ENCODE peak calls at places on chromosome 10, in four cellular contexts. One of them, this sample, is unnamed.

GRCh38 chr10:3186365-3186764 is 13.8 kb upstream of the PITRM1 start:
- DNase-seq in tibial nerve: no peak
- DNase-seq in IMR-90: no peak
- DNase-seq in upper lobe of right lung: no peak
- DNase-seq in this sample: peak; percentile 62

GRCh38 chr10:14609178-14609577 is 165.5 kb downstream of the FAM107B start:
- DNase-seq in IMR-90: no peak
- DNase-seq in upper lobe of right lung: no peak
- DNase-seq in tibial nerve: no peak
- DNase-seq in this sample: no peak

GRCh38 chr10:90859321-90859751 is 1.5 kb upstream of the HTR7 start:
- DNase-seq in upper lobe of right lung: no peak
- DNase-seq in tibial nerve: no peak
- DNase-seq in IMR-90: peak; percentile 79
- DNase-seq in this sample: no peak

GRCh38 chr10:5952731-5953385 is 24.5 kb downstream of the IL15RA start:
- DNase-seq in IMR-90: no peak
- DNase-seq in tibial nerve: no peak
- DNase-seq in upper lobe of right lung: no peak
- DNase-seq in this sample: no peak

GRCh38 chr10:132764108-132764507 is 21.8 kb downstream of the NKX6-2 start:
- DNase-seq in IMR-90: no peak
- DNase-seq in tibial nerve: no peak
- DNase-seq in upper lobe of right lung: no peak
- DNase-seq in this sample: no peak

GRCh38 chr10:21208666-21209316 is 311.7 kb upstream of the NEBL start:
- DNase-seq in tibial nerve: no peak
- DNase-seq in IMR-90: no peak
- DNase-seq in upper lobe of right lung: no peak
- DNase-seq in this sample: no peak

GRCh38 chr10:121595321-121595805 is 2.9 kb downstream of the FGFR2 start:
- DNase-seq in upper lobe of right lung: no peak
- DNase-seq in IMR-90: no peak
- DNase-seq in tibial nerve: no peak
- DNase-seq in this sample: no peak

GRCh38 chr10:31929986-31930675 is 1.5 kb upstream of the ARHGAP12 start:
- DNase-seq in upper lobe of right lung: no peak
- DNase-seq in IMR-90: no peak
- DNase-seq in tibial nerve: no peak
- DNase-seq in this sample: peak; percentile 24

GRCh38 chr10:100930368-100930767 is 17.6 kb downstream of the SLF2 start:
- DNase-seq in IMR-90: peak; percentile 12
- DNase-seq in tibial nerve: no peak
- DNase-seq in upper lobe of right lung: no peak
- DNase-seq in this sample: no peak

GRCh38 chr10:52578871-52579405 is 193.6 kb downstream of the MBL2 start:
- DNase-seq in tibial nerve: no peak
- DNase-seq in upper lobe of right lung: no peak
- DNase-seq in IMR-90: peak; percentile 77
- DNase-seq in this sample: no peak

GRCh38 chr10:106967482-106967881 is 197.0 kb downstream of the SORCS1 start:
- DNase-seq in tibial nerve: no peak
- DNase-seq in IMR-90: no peak
- DNase-seq in upper lobe of right lung: no peak
- DNase-seq in this sample: no peak

GRCh38 chr10:91635401-91636400 is 2.8 kb upstream of the PPP1R3C start:
- DNase-seq in IMR-90: peak; percentile 81
- DNase-seq in upper lobe of right lung: no peak
- DNase-seq in tibial nerve: peak; percentile 30
- DNase-seq in this sample: peak; percentile 45

GRCh38 chr10:104736006-104736405 is 94.9 kb downstream of the SORCS3 start:
- DNase-seq in upper lobe of right lung: no peak
- DNase-seq in tibial nerve: no peak
- DNase-seq in IMR-90: no peak
- DNase-seq in this sample: no peak

GRCh38 chr10:102505462-102506115 is 1.8 kb downstream of the SUFU start:
- DNase-seq in upper lobe of right lung: peak; percentile 64
- DNase-seq in IMR-90: no peak
- DNase-seq in tibial nerve: no peak
- DNase-seq in this sample: no peak

GRCh38 chr10:14056545-14057332 is 274.0 kb downstream of the FRMD4A start:
- DNase-seq in tibial nerve: no peak
- DNase-seq in IMR-90: peak; percentile 97
- DNase-seq in upper lobe of right lung: no peak
- DNase-seq in this sample: no peak

GRCh38 chr10:70827358-70827757 is 11.6 kb downstream of the SGPL1 start:
- DNase-seq in IMR-90: peak; percentile 50
- DNase-seq in upper lobe of right lung: no peak
- DNase-seq in tibial nerve: no peak
- DNase-seq in this sample: no peak

GRCh38 chr10:33094263-33095051 is 136.4 kb upstream of the ITGB1 start:
- DNase-seq in tibial nerve: no peak
- DNase-seq in IMR-90: no peak
- DNase-seq in upper lobe of right lung: no peak
- DNase-seq in this sample: no peak

GRCh38 chr10:131702521-131703356 is 198.1 kb upstream of the PPP2R2D start:
- DNase-seq in upper lobe of right lung: peak; percentile 48
- DNase-seq in tibial nerve: no peak
- DNase-seq in IMR-90: no peak
- DNase-seq in this sample: no peak

GRCh38 chr10:108970016-108970415 is 953.3 kb downstream of the XPNPEP1 start:
- DNase-seq in upper lobe of right lung: no peak
- DNase-seq in tibial nerve: no peak
- DNase-seq in IMR-90: peak; percentile 8
- DNase-seq in this sample: no peak

GRCh38 chr10:45058992-45059561 is 58.4 kb downstream of the ZNF22 start:
- DNase-seq in IMR-90: no peak
- DNase-seq in upper lobe of right lung: no peak
- DNase-seq in tibial nerve: no peak
- DNase-seq in this sample: no peak

GRCh38 chr10:45000138-45000763 is 472 bp upstream of the ZNF22 start:
- DNase-seq in upper lobe of right lung: no peak
- DNase-seq in tibial nerve: peak; percentile 86
- DNase-seq in IMR-90: peak; percentile 9
- DNase-seq in this sample: no peak

DNA sequence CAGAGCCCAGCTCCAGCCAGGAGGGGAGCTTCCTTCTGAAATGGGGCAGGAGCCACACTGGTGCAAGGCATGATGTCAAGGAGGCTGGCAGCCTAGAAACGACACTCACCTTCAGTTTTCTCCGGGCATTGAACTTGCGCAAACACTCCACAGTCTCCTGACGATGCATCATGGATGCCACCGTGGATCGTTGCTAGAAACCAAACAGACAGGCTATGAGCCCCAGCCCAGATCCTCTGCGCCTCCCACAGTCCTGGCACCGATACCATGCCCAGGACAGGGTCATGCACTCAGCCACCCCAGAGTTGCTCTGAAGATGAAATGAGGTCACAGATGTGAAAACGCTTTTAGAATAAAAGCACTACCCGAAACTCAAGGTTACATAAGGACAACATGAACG is 31.0 kb upstream of the NDST2 start:
- DNase-seq in IMR-90: no peak
- DNase-seq in upper lobe of right lung: no peak
- DNase-seq in tibial nerve: no peak
- DNase-seq in this sample: no peak
- H3K36me3 ChIP-seq in IMR-90: peaks cover 33% of the 10 kb centered on the region
- H3K36me3 ChIP-seq in upper lobe of right lung: peaks cover 84% of the 10 kb centered on the region
- H3K36me3 ChIP-seq in tibial nerve: peaks cover 85% of the 10 kb centered on the region
- H3K36me3 ChIP-seq in this sample: peaks cover 26% of the 10 kb centered on the region

DNA sequence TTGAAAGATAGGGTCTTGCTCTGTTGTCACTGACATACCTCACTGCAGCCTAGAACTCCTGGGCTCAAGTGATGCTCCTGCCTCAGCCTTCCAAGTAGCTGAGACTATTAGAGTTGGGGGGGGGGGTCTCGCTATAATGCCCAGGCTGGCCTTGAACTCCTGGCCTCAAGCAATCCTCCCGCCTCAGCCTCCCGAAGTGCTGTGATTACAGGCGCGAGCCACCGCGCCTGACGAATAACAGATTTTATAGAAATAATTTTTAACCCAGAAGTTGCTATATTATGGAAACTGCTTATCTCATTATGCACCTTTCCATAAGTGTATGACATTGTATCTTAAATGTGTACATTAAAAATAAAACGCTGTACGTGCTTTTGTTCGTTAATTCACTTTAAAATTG is 846 bp downstream of the ANKRD26 start:
- DNase-seq in tibial nerve: no peak
- DNase-seq in upper lobe of right lung: no peak
- DNase-seq in IMR-90: no peak
- DNase-seq in this sample: no peak
- H3K27ac ChIP-seq in tibial nerve: no peak overlapping the region
- H3K27ac ChIP-seq in upper lobe of right lung: peak overlapping the region; percentile 86
- H3K27ac ChIP-seq in IMR-90: peak overlapping the region; percentile 78
- H3K27ac ChIP-seq in this sample: peak overlapping the region; percentile 84

DNA sequence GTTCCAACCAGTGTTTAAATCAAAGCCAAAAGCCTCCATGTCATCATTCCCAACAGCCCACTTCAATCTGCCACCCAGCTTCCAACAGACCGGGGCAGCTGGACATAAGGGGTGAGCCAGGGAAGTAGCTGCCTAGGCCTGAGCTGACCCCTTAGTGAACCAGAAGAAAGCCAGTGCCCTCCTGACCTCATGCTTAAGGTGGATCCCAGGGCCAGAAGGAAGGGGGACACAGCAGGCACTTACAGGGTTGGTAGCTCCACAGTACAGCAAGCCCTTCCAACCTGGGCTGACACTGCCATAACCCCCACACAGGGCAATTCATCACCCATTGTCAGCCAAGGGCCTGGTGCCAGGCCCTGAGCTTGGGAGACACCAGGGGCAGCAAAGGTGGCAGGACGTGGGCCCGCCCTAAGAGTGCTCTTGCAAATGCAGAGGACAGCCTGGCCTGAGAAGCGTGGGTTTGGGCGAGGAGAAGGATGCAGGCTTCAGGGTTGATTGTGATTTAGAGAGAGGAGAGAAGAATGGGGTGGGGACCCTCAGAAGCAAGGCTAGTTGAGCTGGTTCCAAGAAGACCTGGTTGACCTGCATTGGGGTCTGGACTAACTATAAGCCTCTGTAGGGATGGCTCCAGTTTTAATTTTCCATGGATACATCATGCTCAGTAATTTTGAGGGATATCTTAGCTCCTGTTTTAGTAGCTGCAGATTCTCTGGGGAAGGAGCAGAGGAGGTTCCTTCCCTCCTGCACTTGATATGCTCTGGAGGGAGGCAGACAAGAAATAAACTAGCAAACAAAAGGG is 3.1 kb upstream of the CYP26A1 start:
- DNase-seq in upper lobe of right lung: no peak
- DNase-seq in tibial nerve: no peak
- DNase-seq in IMR-90: no peak
- DNase-seq in this sample: no peak
- H3K4me3 ChIP-seq in upper lobe of right lung: no peak overlapping the region
- H3K4me3 ChIP-seq in tibial nerve: no peak overlapping the region
- H3K4me3 ChIP-seq in IMR-90: no peak overlapping the region
- H3K4me3 ChIP-seq in this sample: no peak overlapping the region

GRCh38 chr10:110397856-110398255 is 93.1 kb upstream of the SMNDC1 start:
- DNase-seq in upper lobe of right lung: no peak
- DNase-seq in IMR-90: no peak
- DNase-seq in tibial nerve: no peak
- DNase-seq in this sample: no peak
- H3K36me3 ChIP-seq in upper lobe of right lung: no peaks in the 10 kb centered on the region
- H3K36me3 ChIP-seq in IMR-90: no peaks in the 10 kb centered on the region
- H3K36me3 ChIP-seq in tibial nerve: no peaks in the 10 kb centered on the region
- H3K36me3 ChIP-seq in this sample: no peaks in the 10 kb centered on the region

DNA sequence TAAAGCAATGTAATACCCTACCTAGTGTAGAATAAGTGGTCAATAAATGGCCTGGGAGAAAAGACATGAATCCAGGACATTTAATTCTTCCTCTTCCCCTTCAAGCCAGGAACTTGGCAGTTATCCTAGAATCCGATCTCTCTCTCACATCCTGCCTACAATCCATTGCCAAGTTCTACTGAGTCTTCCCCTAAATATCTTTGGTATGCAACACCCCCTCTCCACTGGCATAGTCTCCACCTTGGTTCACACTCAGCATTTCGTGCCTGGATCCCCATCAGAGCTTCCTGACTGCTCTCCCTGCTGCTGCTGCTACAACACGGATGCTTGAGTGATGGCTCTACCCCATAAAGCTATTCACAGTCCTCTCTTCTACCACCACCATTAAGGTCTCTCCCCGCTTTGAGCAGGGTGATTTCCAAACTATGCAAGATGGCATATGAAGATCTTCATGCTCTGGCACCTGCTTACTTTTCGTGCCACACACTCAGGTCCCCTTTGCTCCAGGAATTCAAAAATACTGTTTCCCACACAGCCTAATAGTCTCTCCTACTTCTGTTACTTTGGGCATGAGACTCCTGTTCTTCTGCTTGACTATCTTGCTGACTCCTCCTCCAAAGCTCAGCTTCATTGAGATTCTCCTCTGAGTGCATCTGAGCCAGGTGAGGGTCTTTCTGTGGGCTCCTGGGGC is 4.8 kb downstream of the ANK3 start:
- DNase-seq in upper lobe of right lung: no peak
- DNase-seq in tibial nerve: no peak
- DNase-seq in IMR-90: peak; percentile 98
- DNase-seq in this sample: no peak
- H3K27ac ChIP-seq in upper lobe of right lung: no peak overlapping the region
- H3K27ac ChIP-seq in tibial nerve: no peak overlapping the region
- H3K27ac ChIP-seq in IMR-90: peak overlapping the region; percentile 49
- H3K27ac ChIP-seq in this sample: no peak overlapping the region

GRCh38 chr10:127906548-127907377 is at the start of gene PTPRE:
- DNase-seq in IMR-90: peak; percentile 24
- DNase-seq in tibial nerve: no peak
- DNase-seq in upper lobe of right lung: peak; percentile 92
- DNase-seq in this sample: peak; percentile 65

GRCh38 chr10:127908958-127909267 is 2.0 kb downstream of the PTPRE start:
- DNase-seq in IMR-90: no peak
- DNase-seq in upper lobe of right lung: no peak
- DNase-seq in tibial nerve: no peak
- DNase-seq in this sample: no peak

GRCh38 chr10:127907411-127908105 is 655 bp downstream of the PTPRE start:
- DNase-seq in IMR-90: no peak
- DNase-seq in upper lobe of right lung: peak; percentile 78
- DNase-seq in tibial nerve: no peak
- DNase-seq in this sample: no peak

GRCh38 chr10:127909716-127910463 is 3.0 kb downstream of the PTPRE start:
- DNase-seq in upper lobe of right lung: no peak
- DNase-seq in IMR-90: no peak
- DNase-seq in tibial nerve: no peak
- DNase-seq in this sample: no peak

GRCh38 chr10:127908106-127908957 is 1.4 kb downstream of the PTPRE start:
- DNase-seq in upper lobe of right lung: no peak
- DNase-seq in tibial nerve: no peak
- DNase-seq in IMR-90: peak; percentile 74
- DNase-seq in this sample: no peak
- H3K4me3 ChIP-seq in upper lobe of right lung: peak overlapping the region; percentile 66
- H3K4me3 ChIP-seq in tibial nerve: peak overlapping the region; percentile 85
- H3K4me3 ChIP-seq in IMR-90: no peak overlapping the region
- H3K4me3 ChIP-seq in this sample: no peak overlapping the region

GRCh38 chr10:30178565-30178964 is 119.2 kb upstream of the JCAD start:
- DNase-seq in tibial nerve: no peak
- DNase-seq in IMR-90: peak; percentile 91
- DNase-seq in upper lobe of right lung: no peak
- DNase-seq in this sample: no peak
- H3K36me3 ChIP-seq in tibial nerve: no peaks in the 10 kb centered on the region
- H3K36me3 ChIP-seq in IMR-90: no peaks in the 10 kb centered on the region
- H3K36me3 ChIP-seq in upper lobe of right lung: no peaks in the 10 kb centered on the region
- H3K36me3 ChIP-seq in this sample: no peaks in the 10 kb centered on the region